ENCODE peak calls at places on chromosome 1, in six cellular contexts. Y, O, U, B, P and V are unnamed samples.

GRCh38 chr1:15430787-15431570 is 7.3 kb upstream of the CTRC start:
- DNase-seq in U (peak), P (peak), O (peak), Y (peak), B (no peak), V (peak)

GRCh38 chr1:1470626-1471388 is 758 bp upstream of the ATAD3B start:
- DNase-seq in P (no peak), Y (no peak), U (peak), B (no peak), O (peak), V (peak)

GRCh38 chr1:23718482-23718881 is 24.8 kb upstream of the ELOA start:
- DNase-seq in P (no peak), O (no peak), B (no peak), U (peak), Y (peak), V (no peak)

GRCh38 chr1:61109158-61109557 is 26.8 kb downstream of the NFIA start:
- DNase-seq in P (no peak), O (no peak), B (no peak), Y (no peak), U (no peak), V (no peak)

GRCh38 chr1:167661527-167662436 is 31.8 kb downstream of the RCSD1 start:
- DNase-seq in O (no peak), P (no peak), U (peak), Y (peak), B (no peak), V (no peak)

GRCh38 chr1:7265771-7266371 is 480.6 kb downstream of the CAMTA1 start:
- DNase-seq in O (no peak), P (peak), B (no peak), U (peak), Y (peak), V (no peak)

GRCh38 chr1:21607549-21608529 is 61.3 kb downstream of the RAP1GAP start:
- DNase-seq in U (peak), Y (peak), P (peak), O (peak), B (peak), V (peak)

GRCh38 chr1:100145116-100145515 is 12.2 kb downstream of the TRMT13 start:
- DNase-seq in Y (no peak), O (no peak), U (no peak), P (no peak), B (no peak), V (no peak)

GRCh38 chr1:207890136-207890738 is 20.7 kb downstream of the CD34 start:
- DNase-seq in P (no peak), Y (no peak), O (no peak), B (peak), U (peak), V (no peak)

GRCh38 chr1:1246601-1247340 is at the start of gene C1QTNF12:
- DNase-seq in P (no peak), O (no peak), B (no peak), Y (no peak), U (no peak), V (no peak)

GRCh38 chr1:25800538-25801377 is 765 bp downstream of the SELENON start:
- DNase-seq in O (no peak), U (no peak), Y (no peak), B (no peak), P (no peak), V (no peak)

GRCh38 chr1:99659755-99660210 is 13.9 kb downstream of the PALMD start:
- DNase-seq in B (no peak), O (no peak), U (peak), Y (peak), P (no peak), V (no peak)

GRCh38 chr1:225470691-225471452 is 43.0 kb upstream of the LBR start:
- DNase-seq in P (no peak), O (no peak), U (no peak), Y (no peak), B (peak), V (no peak)

GRCh38 chr1:200381256-200381980 is 28.4 kb downstream of the ZNF281 start:
- DNase-seq in U (peak), O (no peak), P (no peak), B (no peak), Y (no peak), V (no peak)

GRCh38 chr1:15065736-15066135 is 87.8 kb upstream of the TMEM51 start:
- DNase-seq in Y (no peak), B (no peak), P (no peak), U (no peak), O (no peak), V (no peak)

GRCh38 chr1:236751935-236752334 is 43.2 kb upstream of the MTR start:
- DNase-seq in B (no peak), Y (no peak), O (no peak), U (no peak), P (no peak), V (no peak)

GRCh38 chr1:236751385-236751784 is 43.7 kb upstream of the MTR start:
- DNase-seq in P (no peak), Y (no peak), B (no peak), O (no peak), U (no peak), V (no peak)

GRCh38 chr1:236754525-236755210 is 40.4 kb upstream of the MTR start:
- DNase-seq in B (no peak), O (no peak), U (no peak), Y (no peak), P (no peak), V (no peak)

GRCh38 chr1:236753964-236754363 is 41.1 kb upstream of the MTR start:
- DNase-seq in O (no peak), B (no peak), P (no peak), U (no peak), Y (no peak), V (no peak)

DNA sequence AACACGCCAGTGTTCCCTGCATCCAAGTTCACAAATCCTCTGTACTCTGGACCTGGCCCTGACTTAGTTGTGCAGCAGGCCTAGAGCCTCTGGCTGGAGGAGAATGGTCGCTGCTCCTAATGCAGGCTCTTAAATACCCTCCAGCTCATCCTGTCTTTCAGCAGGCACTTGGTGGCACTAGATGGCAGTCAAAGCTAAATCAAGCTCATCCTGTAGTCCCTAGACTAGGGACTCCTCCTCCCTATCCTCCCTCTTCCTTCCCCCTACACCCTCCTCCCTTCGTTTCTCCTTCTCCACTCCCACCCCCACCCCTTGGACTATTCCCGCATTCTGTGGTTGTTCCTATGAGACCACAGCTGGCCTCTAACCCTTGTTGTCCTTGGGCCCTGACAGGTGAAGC is 41.5 kb upstream of the MTR start:
- DNase-seq in U (peak), Y (peak), O (peak), P (no peak), B (no peak), V (peak)
- TF ChIP-seq CTCF in U (peak), Y (peak), O (no peak), P (no peak), B (no peak), V (no peak)

GRCh38 chr1:162195567-162195966 is 126.1 kb downstream of the NOS1AP start:
- DNase-seq in B (no peak), O (no peak), U (no peak), Y (no peak), P (no peak), V (no peak)

GRCh38 chr1:162196387-162196786 is 126.9 kb downstream of the NOS1AP start:
- DNase-seq in Y (no peak), U (no peak), B (no peak), O (no peak), P (no peak), V (no peak)

GRCh38 chr1:162197041-162197511 is 127.6 kb downstream of the NOS1AP start:
- DNase-seq in O (no peak), B (no peak), P (no peak), Y (no peak), U (no peak), V (no peak)

GRCh38 chr1:162200096-162200847 is 130.8 kb downstream of the NOS1AP start:
- DNase-seq in P (no peak), B (no peak), U (no peak), O (no peak), Y (no peak), V (no peak)

DNA sequence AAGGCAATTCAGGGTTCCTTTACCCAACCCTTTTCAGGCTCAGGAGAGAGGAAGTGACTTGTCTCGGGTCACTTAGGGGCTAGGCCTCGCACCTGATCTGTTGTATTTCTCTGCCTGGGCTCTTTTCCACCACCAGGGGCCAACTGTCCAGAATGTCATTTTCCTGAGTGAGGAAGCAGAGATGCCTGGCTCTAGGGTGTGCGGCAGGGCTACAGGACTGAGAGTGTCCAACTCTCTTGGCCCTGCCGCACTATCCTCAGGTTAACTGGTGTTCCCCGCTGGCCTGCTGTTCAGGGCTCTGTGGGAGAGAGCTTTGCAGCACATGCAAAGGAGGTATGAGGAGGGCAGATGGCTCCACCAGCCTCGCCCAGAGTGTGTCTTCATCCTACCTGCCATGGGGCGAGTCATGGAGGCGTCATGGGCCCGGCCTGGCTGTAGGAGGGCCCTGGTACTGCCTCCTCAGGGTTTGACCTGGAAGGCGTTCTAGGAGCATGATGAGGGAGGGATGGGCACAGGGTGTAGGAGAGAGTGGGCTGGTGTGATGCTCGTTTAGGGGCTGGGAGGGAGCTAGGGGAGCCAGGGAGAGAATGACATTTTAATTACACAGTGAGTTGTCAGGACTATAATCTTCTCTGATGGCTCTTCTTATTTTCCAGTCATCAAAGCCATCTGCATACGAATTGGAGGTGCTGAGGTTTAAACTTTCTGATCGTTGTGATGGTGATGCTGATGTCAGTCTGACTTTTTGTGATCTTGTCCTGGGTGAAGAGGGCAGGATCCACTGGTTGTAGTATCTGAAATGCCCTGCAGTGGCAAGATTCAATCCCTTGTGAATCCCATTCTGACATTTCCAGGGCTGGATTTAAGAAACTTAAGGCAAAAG is 128.4 kb downstream of the NOS1AP start:
- DNase-seq in Y (no peak), B (no peak), P (no peak), O (no peak), U (peak), V (no peak)
- TF ChIP-seq CTCF in Y (no peak), B (no peak), P (no peak), O (no peak), U (no peak), V (no peak)

DNA sequence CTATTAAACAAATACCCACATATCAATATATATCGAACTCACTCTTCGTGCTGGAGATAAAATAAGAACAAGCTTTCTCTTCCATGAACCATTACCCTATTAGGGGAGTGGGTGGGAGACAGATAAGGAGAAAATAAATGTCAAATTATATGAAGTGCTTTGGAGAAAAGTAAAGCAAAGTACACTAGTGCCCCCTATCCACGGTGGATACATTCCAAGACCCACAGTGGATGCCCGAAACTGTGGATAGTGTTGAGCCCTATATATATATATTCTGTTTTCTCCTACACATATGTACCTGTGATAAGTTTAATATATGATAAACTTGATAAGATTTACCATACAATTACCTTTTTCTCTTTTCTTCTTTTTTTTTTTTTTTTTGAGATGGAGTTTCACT is 54.6 kb downstream of the FH start:
- DNase-seq in B (no peak), P (no peak), O (no peak), U (no peak), Y (no peak), V (no peak)
- TF ChIP-seq CTCF in B (no peak), P (no peak), O (no peak), U (no peak), Y (no peak), V (no peak)

GRCh38 chr1:101250656-101251272 is 13.9 kb downstream of the S1PR1 start:
- DNase-seq in U (no peak), O (no peak), B (no peak), P (no peak), Y (no peak), V (no peak)
- TF ChIP-seq CTCF in U (no peak), O (no peak), B (no peak), P (no peak), Y (no peak), V (no peak)

GRCh38 chr1:64242895-64243756 is 39.7 kb downstream of the UBE2U start:
- DNase-seq in P (no peak), B (no peak), U (peak), Y (peak), O (peak), V (no peak)
- TF ChIP-seq CTCF in P (no peak), B (peak), U (peak), Y (peak), O (peak), V (peak)